ENCODE peak calls at places on chromosomes 13 and 19, in five cellular contexts. E, X, B, J and L are unnamed samples.

GRCh38 chr13:105817011-105817410 is 718.5 kb downstream of the EFNB2 start:
- DNase-seq in E (peak; percentile 15), X (peak; percentile 67), B (no peak), J (no peak), L (no peak)

GRCh38 chr13:20125129-20125782 is 35.6 kb downstream of the GJA3 start:
- DNase-seq in E (peak; percentile 62), X (no peak), B (no peak), J (peak; percentile 69), L (no peak)

GRCh38 chr13:65943024-65943423 is 1287.1 kb downstream of the PCDH9 start:
- DNase-seq in E (no peak), X (no peak), B (no peak), J (peak; percentile 45), L (no peak)

GRCh38 chr13:29457299-29457698 is 138.2 kb downstream of the SLC7A1 start:
- DNase-seq in E (peak; percentile 90), X (no peak), B (no peak), J (peak; percentile 79), L (no peak)

GRCh38 chr13:45280751-45281634 is 60.0 kb downstream of the TPT1 start:
- DNase-seq in E (peak; percentile 84), X (peak; percentile 11), B (peak; percentile 66), J (peak; percentile 78), L (peak; percentile 73)

GRCh38 chr13:29978211-29978610 is 127.8 kb upstream of the UBL3 start:
- DNase-seq in E (peak; percentile 52), X (no peak), B (no peak), J (peak; percentile 18), L (no peak)

GRCh38 chr19:7716762-7717161 is 14.8 kb upstream of the FCER2 start:
- DNase-seq in E (no peak), X (no peak), B (no peak), J (no peak), L (no peak)

GRCh38 chr13:106276876-106277275 is 258.6 kb downstream of the EFNB2 start:
- DNase-seq in E (peak; percentile 72), X (no peak), B (no peak), J (peak; percentile 32), L (no peak)

GRCh38 chr13:99214232-99214631 is 13.6 kb downstream of the UBAC2 start:
- DNase-seq in E (peak; percentile 41), X (no peak), B (no peak), J (no peak), L (no peak)

GRCh38 chr19:43470288-43470687 is 4.9 kb upstream of the LYPD3 start:
- DNase-seq in E (peak; percentile 32), X (no peak), B (peak; percentile 21), J (peak; percentile 93), L (no peak)

GRCh38 chr19:46614114-46614701 is 10.7 kb downstream of the PTGIR start:
- DNase-seq in E (peak; percentile 47), X (peak; percentile 48), B (peak; percentile 85), J (peak; percentile 75), L (no peak)

GRCh38 chr13:94595006-94595942 is 678 bp downstream of the TGDS start:
- DNase-seq in E (peak; percentile 30), X (no peak), B (peak; percentile 62), J (peak; percentile 30), L (no peak)

GRCh38 chr19:58003153-58003828 is 671 bp upstream of the ZNF606 start:
- DNase-seq in E (no peak), X (no peak), B (no peak), J (no peak), L (no peak)

GRCh38 chr13:45092668-45093067 is 27.6 kb upstream of the GTF2F2 start:
- DNase-seq in E (peak; percentile 56), X (no peak), B (no peak), J (no peak), L (no peak)

GRCh38 chr19:1533510-1534150 is 9.8 kb downstream of the PLK5 start:
- DNase-seq in E (no peak), X (no peak), B (no peak), J (no peak), L (no peak)

GRCh38 chr13:78601124-78601885 is 2.0 kb downstream of the POU4F1 start:
- DNase-seq in E (no peak), X (no peak), B (peak; percentile 44), J (peak; percentile 7), L (peak; percentile 30)

GRCh38 chr13:27824121-27824520 is 31.8 kb downstream of the GSX1 start:
- DNase-seq in E (no peak), X (no peak), B (no peak), J (no peak), L (no peak)

GRCh38 chr13:78160793-78161192 is 242.2 kb upstream of the EDNRB start:
- DNase-seq in E (peak; percentile 24), X (no peak), B (no peak), J (peak; percentile 88), L (no peak)

GRCh38 chr13:30222253-30222652 is 85.1 kb downstream of the KATNAL1 start:
- DNase-seq in E (peak; percentile 1), X (no peak), B (peak; percentile 5), J (peak; percentile 45), L (no peak)

GRCh38 chr19:40150170-40150569 is 41.1 kb upstream of the MAP3K10 start:
- DNase-seq in E (no peak), X (no peak), B (no peak), J (peak; percentile 15), L (no peak)

GRCh38 chr19:19179548-19180441 is 9.7 kb upstream of the MEF2B start:
- DNase-seq in E (no peak), X (no peak), B (no peak), J (no peak), L (no peak)

GRCh38 chr19:37346091-37346490 is 24.8 kb upstream of the ZNF527 start:
- DNase-seq in E (no peak), X (no peak), B (no peak), J (no peak), L (no peak)

GRCh38 chr19:4980838-4981680 is 12.1 kb downstream of the KDM4B start:
- DNase-seq in E (no peak), X (peak; percentile 40), B (no peak), J (no peak), L (no peak)

GRCh38 chr19:4980087-4980486 is 11.2 kb downstream of the KDM4B start:
- DNase-seq in E (peak; percentile 45), X (no peak), B (no peak), J (no peak), L (no peak)

GRCh38 chr19:4979211-4979807 is 10.4 kb downstream of the KDM4B start:
- DNase-seq in E (no peak), X (no peak), B (no peak), J (no peak), L (no peak)

GRCh38 chr19:4983346-4984105 is 14.6 kb downstream of the KDM4B start:
- DNase-seq in E (no peak), X (no peak), B (no peak), J (no peak), L (no peak)

DNA sequence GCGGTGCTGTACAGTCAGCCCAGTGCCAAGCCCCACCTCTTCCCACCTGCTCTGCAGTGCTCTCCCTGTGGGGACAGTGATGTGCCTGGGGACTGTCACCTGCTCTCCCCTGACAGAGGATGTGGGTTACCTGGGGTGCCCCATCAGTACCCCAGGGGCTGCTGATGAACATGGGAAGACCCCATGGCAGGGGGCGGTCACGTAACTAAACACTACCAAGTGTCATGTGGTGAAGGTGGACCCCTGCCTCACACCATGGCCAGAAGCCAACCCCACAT is 12.7 kb downstream of the KDM4B start:
- DNase-seq in E (no peak), X (no peak), B (no peak), J (no peak), L (no peak)
- H3K4me1 ChIP-seq in E (peaks cover 19% of the 10 kb centered on the region), X (peaks cover 51% of the 10 kb centered on the region), B (peaks cover 3% of the 10 kb centered on the region), J (peaks cover 25% of the 10 kb centered on the region), L (peaks cover 16% of the 10 kb centered on the region)

DNA sequence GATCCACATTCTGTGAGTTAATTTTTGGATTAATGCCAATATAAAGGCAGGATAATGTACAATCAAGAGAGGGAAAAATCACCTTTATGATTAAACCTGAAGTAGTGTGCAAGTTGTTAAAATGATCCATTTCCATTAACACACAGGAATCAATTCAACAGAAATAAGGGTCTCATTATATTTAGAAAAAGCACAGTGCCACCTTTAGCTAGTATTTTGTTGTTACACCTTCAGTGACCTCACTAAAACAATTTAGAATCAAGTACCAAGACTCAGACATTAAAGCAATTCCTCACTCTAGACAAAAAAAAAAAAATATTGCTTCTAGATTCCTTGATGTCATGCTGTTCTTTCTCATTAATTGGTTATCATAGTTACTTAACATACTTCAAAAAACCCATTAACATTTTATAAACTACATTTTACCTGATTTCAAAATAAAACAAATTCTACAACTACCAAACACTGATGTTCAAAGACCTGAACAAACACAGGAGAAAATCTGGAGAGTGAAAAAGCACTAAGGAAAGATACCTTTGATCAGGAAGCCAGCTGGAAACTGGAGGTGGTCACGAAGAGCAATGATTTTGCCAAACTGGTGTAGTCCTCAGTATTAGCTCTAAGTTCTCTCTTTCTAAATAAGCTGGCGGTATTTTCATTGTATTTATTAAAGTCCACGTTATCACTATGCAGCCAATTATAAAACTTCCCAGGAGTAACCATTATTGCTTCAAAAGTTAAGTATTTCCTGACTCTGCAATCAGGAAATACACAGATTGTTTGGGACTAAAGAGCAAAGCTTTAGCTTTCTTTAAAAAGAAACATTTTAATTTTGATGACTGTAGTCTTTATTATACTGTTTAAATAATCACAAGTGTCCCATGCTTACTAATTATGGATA is 115.3 kb downstream of the TBC1D4 start:
- DNase-seq in E (no peak), X (no peak), B (peak; percentile 16), J (no peak), L (no peak)
- H3K4me1 ChIP-seq in E (peaks cover 53% of the 10 kb centered on the region), X (no peaks in the 10 kb centered on the region), B (peaks cover 5% of the 10 kb centered on the region), J (peaks cover 10% of the 10 kb centered on the region), L (peaks cover 39% of the 10 kb centered on the region)

GRCh38 chr19:2540646-2541454 is 64.9 kb downstream of the GADD45B start:
- DNase-seq in E (peak; percentile 94), X (peak; percentile 97), B (no peak), J (peak; percentile 97), L (peak; percentile 96)

GRCh38 chr19:2544576-2545415 is 68.9 kb downstream of the GADD45B start:
- DNase-seq in E (no peak), X (no peak), B (no peak), J (no peak), L (no peak)

GRCh38 chr19:2542341-2543069 is 66.6 kb downstream of the GADD45B start:
- DNase-seq in E (no peak), X (no peak), B (no peak), J (peak; percentile 71), L (no peak)

GRCh38 chr19:2546128-2547032 is 70.5 kb downstream of the GADD45B start:
- DNase-seq in E (no peak), X (no peak), B (no peak), J (no peak), L (no peak)

GRCh38 chr19:2543463-2544442 is 67.8 kb downstream of the GADD45B start:
- DNase-seq in E (peak; percentile 96), X (peak; percentile 96), B (peak; percentile 68), J (peak; percentile 98), L (peak; percentile 95)
- H3K4me1 ChIP-seq in E (peaks cover 36% of the 10 kb centered on the region), X (peaks cover 21% of the 10 kb centered on the region), B (peaks cover 15% of the 10 kb centered on the region), J (peaks cover 33% of the 10 kb centered on the region), L (peaks cover 34% of the 10 kb centered on the region)

GRCh38 chr13:23381877-23382276 is 51.6 kb downstream of the SACS start:
- DNase-seq in E (no peak), X (no peak), B (no peak), J (no peak), L (no peak)

GRCh38 chr13:23375007-23375971 is 58.2 kb downstream of the SACS start:
- DNase-seq in E (peak; percentile 87), X (peak; percentile 84), B (peak; percentile 96), J (peak; percentile 92), L (peak; percentile 86)

GRCh38 chr13:23378009-23378632 is 55.4 kb downstream of the SACS start:
- DNase-seq in E (peak; percentile 88), X (no peak), B (peak; percentile 89), J (peak; percentile 99), L (peak; percentile 74)

GRCh38 chr13:23380534-23380933 is 53.0 kb downstream of the SACS start:
- DNase-seq in E (no peak), X (no peak), B (no peak), J (peak; percentile 71), L (no peak)

GRCh38 chr13:23377603-23378002 is 55.9 kb downstream of the SACS start:
- DNase-seq in E (no peak), X (no peak), B (no peak), J (no peak), L (no peak)
- H3K4me1 ChIP-seq in E (peaks cover 33% of the 10 kb centered on the region), X (peaks cover 2% of the 10 kb centered on the region), B (peaks cover 39% of the 10 kb centered on the region), J (peaks cover 23% of the 10 kb centered on the region), L (peaks cover 24% of the 10 kb centered on the region)